ENCODE peak calls at places on chromosomes 16 and 17, in eight cellular contexts. One of them, this sample, is unnamed.

GRCh38 chr16:46891910-46892309 is 7.7 kb downstream of the GPT2 start:
- DNase-seq in fibroblast of lung: no peak
- DNase-seq in HCEC 1CT: no peak
- DNase-seq in stimulated activated CD4-positive, alpha-beta T cell treated with anti-CD3 and anti-CD28 coated beads, Interleukin-1b, Interleukin-23, amount 100 ng/mL, for 1 hour: no peak
- DNase-seq in right cardiac atrium: no peak
- DNase-seq in memory B cell: no peak
- DNase-seq in LHCN-M2: no peak
- DNase-seq in NCI-H1048: no peak
- DNase-seq in this sample: no peak

GRCh38 chr17:79174905-79175856 is 100.6 kb downstream of the ENGASE start:
- DNase-seq in fibroblast of lung: no peak
- DNase-seq in HCEC 1CT: peak
- DNase-seq in stimulated activated CD4-positive, alpha-beta T cell treated with anti-CD3 and anti-CD28 coated beads, Interleukin-1b, Interleukin-23, amount 100 ng/mL, for 1 hour: no peak
- DNase-seq in right cardiac atrium: no peak
- DNase-seq in memory B cell: no peak
- DNase-seq in LHCN-M2: no peak
- DNase-seq in NCI-H1048: no peak
- DNase-seq in this sample: no peak

GRCh38 chr16:81666102-81666501 is 113.0 kb upstream of the PLCG2 start:
- DNase-seq in fibroblast of lung: no peak
- DNase-seq in HCEC 1CT: no peak
- DNase-seq in stimulated activated CD4-positive, alpha-beta T cell treated with anti-CD3 and anti-CD28 coated beads, Interleukin-1b, Interleukin-23, amount 100 ng/mL, for 1 hour: no peak
- DNase-seq in right cardiac atrium: no peak
- DNase-seq in memory B cell: no peak
- DNase-seq in LHCN-M2: no peak
- DNase-seq in NCI-H1048: no peak
- DNase-seq in this sample: no peak

GRCh38 chr17:65022751-65023421 is 33.7 kb downstream of the GNA13 start:
- DNase-seq in fibroblast of lung: peak
- DNase-seq in HCEC 1CT: peak
- DNase-seq in stimulated activated CD4-positive, alpha-beta T cell treated with anti-CD3 and anti-CD28 coated beads, Interleukin-1b, Interleukin-23, amount 100 ng/mL, for 1 hour: no peak
- DNase-seq in right cardiac atrium: no peak
- DNase-seq in memory B cell: no peak
- DNase-seq in LHCN-M2: peak
- DNase-seq in NCI-H1048: no peak
- DNase-seq in this sample: no peak

GRCh38 chr17:68674271-68674925 is 73.2 kb upstream of the FAM20A start:
- DNase-seq in fibroblast of lung: no peak
- DNase-seq in HCEC 1CT: no peak
- DNase-seq in stimulated activated CD4-positive, alpha-beta T cell treated with anti-CD3 and anti-CD28 coated beads, Interleukin-1b, Interleukin-23, amount 100 ng/mL, for 1 hour: no peak
- DNase-seq in right cardiac atrium: no peak
- DNase-seq in memory B cell: no peak
- DNase-seq in LHCN-M2: no peak
- DNase-seq in NCI-H1048: no peak
- DNase-seq in this sample: no peak

GRCh38 chr17:39244016-39244599 is 18.4 kb upstream of the STAC2 start:
- DNase-seq in fibroblast of lung: no peak
- DNase-seq in HCEC 1CT: no peak
- DNase-seq in stimulated activated CD4-positive, alpha-beta T cell treated with anti-CD3 and anti-CD28 coated beads, Interleukin-1b, Interleukin-23, amount 100 ng/mL, for 1 hour: no peak
- DNase-seq in right cardiac atrium: no peak
- DNase-seq in memory B cell: no peak
- DNase-seq in LHCN-M2: no peak
- DNase-seq in NCI-H1048: no peak
- DNase-seq in this sample: no peak

GRCh38 chr16:54946909-54947308 is 16.2 kb downstream of the IRX5 start:
- DNase-seq in fibroblast of lung: peak
- DNase-seq in HCEC 1CT: no peak
- DNase-seq in stimulated activated CD4-positive, alpha-beta T cell treated with anti-CD3 and anti-CD28 coated beads, Interleukin-1b, Interleukin-23, amount 100 ng/mL, for 1 hour: no peak
- DNase-seq in right cardiac atrium: no peak
- DNase-seq in memory B cell: no peak
- DNase-seq in LHCN-M2: no peak
- DNase-seq in NCI-H1048: no peak
- DNase-seq in this sample: no peak

GRCh38 chr16:1308036-1308976 is 1.1 kb upstream of the UBE2I start:
- DNase-seq in fibroblast of lung: peak
- DNase-seq in HCEC 1CT: peak
- DNase-seq in stimulated activated CD4-positive, alpha-beta T cell treated with anti-CD3 and anti-CD28 coated beads, Interleukin-1b, Interleukin-23, amount 100 ng/mL, for 1 hour: no peak
- DNase-seq in right cardiac atrium: no peak
- DNase-seq in memory B cell: no peak
- DNase-seq in LHCN-M2: peak
- DNase-seq in NCI-H1048: no peak
- DNase-seq in this sample: no peak

GRCh38 chr16:17358846-17359245 is 111.9 kb downstream of the XYLT1 start:
- DNase-seq in fibroblast of lung: peak
- DNase-seq in HCEC 1CT: no peak
- DNase-seq in stimulated activated CD4-positive, alpha-beta T cell treated with anti-CD3 and anti-CD28 coated beads, Interleukin-1b, Interleukin-23, amount 100 ng/mL, for 1 hour: no peak
- DNase-seq in right cardiac atrium: no peak
- DNase-seq in memory B cell: no peak
- DNase-seq in LHCN-M2: no peak
- DNase-seq in NCI-H1048: no peak
- DNase-seq in this sample: no peak

GRCh38 chr17:80931421-80932265 is 60.0 kb upstream of the CHMP6 start:
- DNase-seq in fibroblast of lung: peak
- DNase-seq in HCEC 1CT: peak
- DNase-seq in stimulated activated CD4-positive, alpha-beta T cell treated with anti-CD3 and anti-CD28 coated beads, Interleukin-1b, Interleukin-23, amount 100 ng/mL, for 1 hour: no peak
- DNase-seq in right cardiac atrium: no peak
- DNase-seq in memory B cell: no peak
- DNase-seq in LHCN-M2: peak
- DNase-seq in NCI-H1048: no peak
- DNase-seq in this sample: peak

GRCh38 chr16:23155445-23156049 is 6.3 kb upstream of the USP31 start:
- DNase-seq in fibroblast of lung: no peak
- DNase-seq in HCEC 1CT: peak
- DNase-seq in stimulated activated CD4-positive, alpha-beta T cell treated with anti-CD3 and anti-CD28 coated beads, Interleukin-1b, Interleukin-23, amount 100 ng/mL, for 1 hour: no peak
- DNase-seq in right cardiac atrium: no peak
- DNase-seq in memory B cell: no peak
- DNase-seq in LHCN-M2: no peak
- DNase-seq in NCI-H1048: no peak
- DNase-seq in this sample: no peak